ENCODE peak calls at places on chromosomes 16 and 17, in six cellular contexts. I, J, L, W, R and Z are unnamed samples.

GRCh38 chr16:4402439-4403132 is 13.8 kb downstream of the CORO7 start:
- DNase-seq in R (no peak), W (peak), L (peak), I (no peak), J (peak), Z (peak)

GRCh38 chr17:19787733-19788357 is 39.7 kb upstream of the ALDH3A1 start:
- DNase-seq in J (no peak), I (no peak), W (peak), R (no peak), L (no peak), Z (no peak)

GRCh38 chr16:23288726-23289512 is 13.2 kb upstream of the SCNN1B start:
- DNase-seq in L (no peak), W (no peak), J (no peak), I (no peak), R (no peak), Z (no peak)

GRCh38 chr17:31696184-31696602 is 162.9 kb downstream of the COPRS start:
- DNase-seq in W (no peak), R (peak), L (peak), I (no peak), J (peak), Z (no peak)

GRCh38 chr17:65332375-65332774 is 195.2 kb downstream of the RGS9 start:
- DNase-seq in J (peak), R (peak), I (peak), L (no peak), W (peak), Z (no peak)

GRCh38 chr17:62162898-62163297 is 97.8 kb upstream of the MED13 start:
- DNase-seq in I (no peak), W (no peak), R (no peak), J (no peak), L (no peak), Z (no peak)

GRCh38 chr16:86252596-86252995 is 257.7 kb upstream of the FOXF1 start:
- DNase-seq in I (no peak), R (no peak), L (no peak), W (no peak), J (peak), Z (peak)

GRCh38 chr17:78923660-78924453 is 1.3 kb downstream of the TIMP2 start:
- DNase-seq in I (no peak), L (peak), J (no peak), W (peak), R (no peak), Z (peak)

GRCh38 chr16:50821586-50821985 is 79.7 kb downstream of the CYLD start:
- DNase-seq in L (no peak), R (no peak), W (no peak), I (no peak), J (peak), Z (peak)

GRCh38 chr17:63601439-63602371 is 1.0 kb downstream of the TACO1 start:
- DNase-seq in W (no peak), R (no peak), J (no peak), L (no peak), I (no peak), Z (no peak)

GRCh38 chr17:64357191-64357981 is 33.3 kb downstream of the PECAM1 start:
- DNase-seq in L (no peak), W (peak), R (peak), J (peak), I (peak), Z (no peak)

GRCh38 chr17:29159286-29159860 is 20.8 kb downstream of the MYO18A start:
- DNase-seq in I (no peak), R (no peak), W (no peak), L (no peak), J (no peak), Z (no peak)

GRCh38 chr17:17669081-17669850 is 12.0 kb upstream of the RAI1 start:
- DNase-seq in J (no peak), R (no peak), W (no peak), I (no peak), L (no peak), Z (no peak)